ENCODE peak calls at places on chromosomes 11 and 22, in four cellular contexts. C is right atrium auricular region, B is GM10248, W is H1. J is an unnamed sample.

GRCh38 chr11:105829084-105829483 is 193.0 kb downstream of the MSANTD4 start:
- DNase-seq in W (no peak), C (no peak), B (peak), J (no peak)

GRCh38 chr11:66616379-66617147 is at the start of gene RBM14:
- DNase-seq in W (peak), B (peak), C (peak), J (peak)

GRCh38 chr22:40345271-40345670 is 1.0 kb upstream of the ADSL start:
- DNase-seq in W (no peak), C (no peak), B (no peak), J (no peak)

GRCh38 chr11:10323793-10324170 is 18.9 kb downstream of the ADM start:
- DNase-seq in B (no peak), W (no peak), C (no peak), J (no peak)

GRCh38 chr11:112797653-112798293 is 163.4 kb upstream of the NCAM1 start:
- DNase-seq in C (no peak), B (no peak), W (peak), J (no peak)

GRCh38 chr11:122343247-122343646 is 227.2 kb upstream of the BLID start:
- DNase-seq in B (no peak), W (no peak), C (no peak), J (no peak)

GRCh38 chr22:16819249-16819648 is 6.0 kb downstream of the XKR3 start:
- DNase-seq in C (no peak), B (no peak), W (no peak), J (no peak)

GRCh38 chr11:74112877-74113276 is 57.9 kb downstream of the C2CD3 start:
- DNase-seq in C (no peak), B (no peak), W (no peak), J (no peak)

GRCh38 chr11:103609117-103610066 is 427.0 kb upstream of the DDI1 start:
- DNase-seq in B (no peak), W (no peak), C (no peak), J (no peak)

GRCh38 chr11:134257101-134257500 is 3.7 kb downstream of the ACAD8 start:
- DNase-seq in C (no peak), W (no peak), B (no peak), J (no peak)

GRCh38 chr11:118338637-118339061 is 3.9 kb downstream of the CD3D start:
- DNase-seq in B (peak), C (no peak), W (no peak), J (no peak)

GRCh38 chr11:121248496-121248895 is 44.1 kb upstream of the SC5D start:
- DNase-seq in C (no peak), W (no peak), B (no peak), J (no peak)

GRCh38 chr11:12473366-12473765 is 96.0 kb downstream of the PARVA start:
- DNase-seq in C (no peak), W (no peak), B (no peak), J (no peak)
- TF ChIP-seq CTCF in C (no peak), W (no peak), B (no peak), J (no peak)

DNA sequence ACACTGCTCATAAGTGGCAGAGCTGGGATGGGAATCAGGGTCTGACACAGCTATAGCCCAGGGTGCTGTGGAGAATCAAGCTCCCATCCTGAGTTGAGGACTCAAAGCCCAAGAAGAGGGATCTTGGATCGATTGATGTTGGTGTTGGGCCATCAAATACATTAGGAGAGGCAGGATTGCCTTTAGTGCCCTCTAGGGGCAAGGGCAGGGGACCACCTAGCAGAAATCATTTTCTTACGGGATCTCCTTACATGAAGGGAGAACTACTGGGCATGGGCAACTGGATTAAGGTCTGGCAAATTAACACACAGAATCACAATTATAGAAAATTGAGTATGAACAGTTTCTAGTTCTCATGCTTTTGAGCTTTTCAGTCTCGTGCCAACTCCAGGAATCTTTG is 24.9 kb upstream of the EMSY start:
- DNase-seq in C (no peak), W (no peak), B (peak), J (no peak)
- TF ChIP-seq CTCF in C (peak), W (peak), B (peak), J (peak)

GRCh38 chr22:19942071-19942885 is 660 bp upstream of the TXNRD2 start:
- DNase-seq in W (no peak), C (no peak), B (peak), J (no peak)

GRCh38 chr22:19942886-19943664 is 1.5 kb upstream of the TXNRD2 start:
- DNase-seq in B (peak), C (no peak), W (no peak), J (no peak)

GRCh38 chr22:19943665-19944026 is 2.0 kb upstream of the TXNRD2 start:
- DNase-seq in B (peak), W (no peak), C (no peak), J (no peak)

GRCh38 chr22:19951351-19951750 is 9.7 kb upstream of the TXNRD2 start:
- DNase-seq in W (no peak), C (no peak), B (no peak), J (no peak)

GRCh38 chr22:19948057-19948760 is 6.6 kb upstream of the TXNRD2 start:
- DNase-seq in B (no peak), W (no peak), C (no peak), J (no peak)
- TF ChIP-seq CTCF in B (no peak), W (no peak), C (peak), J (peak)

DNA sequence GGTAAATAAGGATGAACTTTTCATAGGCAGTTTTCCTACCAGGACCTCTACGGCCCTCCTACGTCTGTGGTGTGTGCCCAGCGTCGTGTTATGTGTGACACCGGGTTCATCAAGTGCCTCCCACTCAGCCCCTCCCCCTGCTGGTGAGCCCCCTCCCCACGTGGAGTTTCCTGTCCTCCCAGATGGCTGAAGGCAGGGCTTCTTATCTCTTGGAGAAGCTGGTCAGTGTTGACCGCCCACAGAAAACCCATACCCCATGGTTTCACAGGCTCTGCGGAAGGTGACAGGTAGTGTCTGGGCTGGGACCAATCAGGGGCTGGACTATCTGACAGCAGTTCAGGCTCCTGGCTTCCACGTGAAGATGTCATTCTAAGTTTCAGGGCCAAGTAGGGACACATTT is 393.5 kb downstream of the TBC1D22A start:
- DNase-seq in W (no peak), B (no peak), C (no peak), J (no peak)
- TF ChIP-seq CTCF in W (no peak), B (no peak), C (no peak), J (no peak)

J was measured in osteocyte.